ENCODE peak calls at places on chromosomes 16 and 17, in four cellular contexts. One of them, this sample, is unnamed.

GRCh38 chr17:4215882-4216411 is 47.8 kb downstream of the ANKFY1 start:
- ATAC-seq in GM12878: peak
- ATAC-seq in stimulated activated naive B cell treated with anti-CD40 and anti-IgM and Interleukin-4, amounts not matched to agents 10 μg/mL and 1 μg/mL and 100 μg/mL, for 72 hours: peak
- ATAC-seq in CD4-positive, CD25-positive, alpha-beta regulatory T cell: no peak
- ATAC-seq in this sample: no peak

GRCh38 chr16:49194499-49195260 is 87.0 kb downstream of the CBLN1 start:
- ATAC-seq in GM12878: no peak
- ATAC-seq in stimulated activated naive B cell treated with anti-CD40 and anti-IgM and Interleukin-4, amounts not matched to agents 10 μg/mL and 1 μg/mL and 100 μg/mL, for 72 hours: no peak
- ATAC-seq in CD4-positive, CD25-positive, alpha-beta regulatory T cell: no peak
- ATAC-seq in this sample: no peak

GRCh38 chr16:57017251-57017650 is 27.9 kb downstream of the NLRC5 start:
- ATAC-seq in GM12878: no peak
- ATAC-seq in stimulated activated naive B cell treated with anti-CD40 and anti-IgM and Interleukin-4, amounts not matched to agents 10 μg/mL and 1 μg/mL and 100 μg/mL, for 72 hours: no peak
- ATAC-seq in CD4-positive, CD25-positive, alpha-beta regulatory T cell: no peak
- ATAC-seq in this sample: peak

GRCh38 chr17:3843935-3844516 is 2.0 kb downstream of the NCBP3 start:
- ATAC-seq in GM12878: peak
- ATAC-seq in stimulated activated naive B cell treated with anti-CD40 and anti-IgM and Interleukin-4, amounts not matched to agents 10 μg/mL and 1 μg/mL and 100 μg/mL, for 72 hours: no peak
- ATAC-seq in CD4-positive, CD25-positive, alpha-beta regulatory T cell: no peak
- ATAC-seq in this sample: no peak

GRCh38 chr17:19310151-19310550 is 52.4 kb downstream of the B9D1 start:
- ATAC-seq in GM12878: no peak
- ATAC-seq in stimulated activated naive B cell treated with anti-CD40 and anti-IgM and Interleukin-4, amounts not matched to agents 10 μg/mL and 1 μg/mL and 100 μg/mL, for 72 hours: no peak
- ATAC-seq in CD4-positive, CD25-positive, alpha-beta regulatory T cell: no peak
- ATAC-seq in this sample: no peak

GRCh38 chr17:55763856-55764255 is 13.0 kb downstream of the PCTP start:
- ATAC-seq in GM12878: no peak
- ATAC-seq in stimulated activated naive B cell treated with anti-CD40 and anti-IgM and Interleukin-4, amounts not matched to agents 10 μg/mL and 1 μg/mL and 100 μg/mL, for 72 hours: no peak
- ATAC-seq in CD4-positive, CD25-positive, alpha-beta regulatory T cell: no peak
- ATAC-seq in this sample: no peak

GRCh38 chr17:73305845-73306836 is 5.7 kb downstream of the CDC42EP4 start:
- ATAC-seq in GM12878: no peak
- ATAC-seq in stimulated activated naive B cell treated with anti-CD40 and anti-IgM and Interleukin-4, amounts not matched to agents 10 μg/mL and 1 μg/mL and 100 μg/mL, for 72 hours: no peak
- ATAC-seq in CD4-positive, CD25-positive, alpha-beta regulatory T cell: no peak
- ATAC-seq in this sample: no peak

GRCh38 chr17:54521137-54521536 is 379.5 kb upstream of the TOM1L1 start:
- ATAC-seq in GM12878: no peak
- ATAC-seq in stimulated activated naive B cell treated with anti-CD40 and anti-IgM and Interleukin-4, amounts not matched to agents 10 μg/mL and 1 μg/mL and 100 μg/mL, for 72 hours: no peak
- ATAC-seq in CD4-positive, CD25-positive, alpha-beta regulatory T cell: no peak
- ATAC-seq in this sample: no peak

GRCh38 chr17:77928519-77929179 is 29.9 kb upstream of the TNRC6C start:
- ATAC-seq in GM12878: no peak
- ATAC-seq in stimulated activated naive B cell treated with anti-CD40 and anti-IgM and Interleukin-4, amounts not matched to agents 10 μg/mL and 1 μg/mL and 100 μg/mL, for 72 hours: no peak
- ATAC-seq in CD4-positive, CD25-positive, alpha-beta regulatory T cell: no peak
- ATAC-seq in this sample: no peak